ENCODE peak calls at places on chromosomes 7 and 10, in five cellular contexts. C is CD4-positive, alpha-beta T cell; S is WTC11; M is bronchial epithelial cell; T is left ventricle myocardium inferior. G is an unnamed sample.

GRCh38 chr10:110170142-110170887 is 37.1 kb upstream of the MXI1 start:
- DNase-seq in T (no peak), S (no peak), C (no peak), M (no peak), G (no peak)

GRCh38 chr10:102644646-102645387 is 538 bp downstream of the TRIM8 start:
- DNase-seq in M (peak), S (peak), C (peak), T (peak), G (no peak)

GRCh38 chr7:28530175-28531142 is 118.1 kb downstream of the CREB5 start:
- DNase-seq in C (no peak), T (peak), M (no peak), S (no peak), G (no peak)

GRCh38 chr10:42754155-42755027 is 28.2 kb upstream of the BMS1 start:
- DNase-seq in M (no peak), S (peak), T (peak), C (peak), G (peak)

GRCh38 chr7:94250124-94250523 is 144.6 kb upstream of the COL1A2 start:
- DNase-seq in T (no peak), M (no peak), S (no peak), C (no peak), G (no peak)

GRCh38 chr10:44958897-44959242 is 732 bp upstream of the RASSF4 start:
- DNase-seq in T (no peak), C (no peak), S (no peak), M (no peak), G (no peak)

GRCh38 chr7:84190016-84190705 is 4.4 kb downstream of the SEMA3A start:
- DNase-seq in C (no peak), T (no peak), S (no peak), M (peak), G (no peak)

GRCh38 chr7:131633342-131633843 is 77.0 kb upstream of the PODXL start:
- DNase-seq in S (no peak), C (no peak), M (peak), T (no peak), G (peak)

GRCh38 chr10:67670401-67670800 is 25.6 kb downstream of the CTNNA3 start:
- DNase-seq in C (no peak), S (no peak), M (peak), T (no peak), G (no peak)

GRCh38 chr7:116512524-116513188 is 12.2 kb upstream of the CAV1 start:
- DNase-seq in M (no peak), S (no peak), C (no peak), T (no peak), G (no peak)

GRCh38 chr7:51129527-51130472 is 186.8 kb downstream of the COBL start:
- DNase-seq in M (no peak), C (no peak), T (no peak), S (no peak), G (no peak)

GRCh38 chr7:139673230-139673629 is 104.6 kb downstream of the HIPK2 start:
- DNase-seq in C (no peak), S (peak), T (no peak), M (no peak), G (no peak)

GRCh38 chr10:51010977-51011376 is 63.3 kb upstream of the PRKG1 start:
- DNase-seq in M (peak), S (no peak), T (no peak), C (no peak), G (no peak)

GRCh38 chr10:119319161-119319919 is 112.0 kb downstream of the GRK5 start:
- DNase-seq in S (no peak), C (no peak), M (peak), T (no peak), G (no peak)

GRCh38 chr7:151038951-151039849 is 9.1 kb upstream of the ASIC3 start:
- DNase-seq in M (peak), T (peak), S (no peak), C (peak), G (no peak)

GRCh38 chr10:18312385-18313145 is 172.3 kb downstream of the CACNB2 start:
- DNase-seq in M (peak), T (no peak), C (no peak), S (no peak), G (no peak)

GRCh38 chr7:99733448-99733847 is 1.5 kb downstream of the CYP3A7 start:
- DNase-seq in M (no peak), T (no peak), S (peak), C (no peak), G (no peak)
- TF ChIP-seq CTCF in M (no peak), T (peak), S (peak), C (peak), G (no peak)

GRCh38 chr7:127514499-127514898 is 70.9 kb downstream of the GCC1 start:
- DNase-seq in T (no peak), C (no peak), S (no peak), M (peak), G (no peak)
- TF ChIP-seq CTCF in T (peak), C (peak), S (no peak), M (peak), G (peak)

GRCh38 chr10:114081911-114082583 is 38.4 kb downstream of the ADRB1 start:
- DNase-seq in S (no peak), M (peak), T (no peak), C (no peak), G (no peak)

GRCh38 chr10:114083040-114083439 is 39.4 kb downstream of the ADRB1 start:
- DNase-seq in M (no peak), T (no peak), C (no peak), S (no peak), G (no peak)

GRCh38 chr10:114087655-114088054 is 44.0 kb downstream of the ADRB1 start:
- DNase-seq in M (no peak), S (no peak), C (no peak), T (no peak), G (no peak)

GRCh38 chr10:114087255-114087654 is 43.6 kb downstream of the ADRB1 start:
- DNase-seq in M (no peak), C (no peak), T (no peak), S (no peak), G (no peak)

GRCh38 chr10:114084225-114084624 is 40.6 kb downstream of the ADRB1 start:
- DNase-seq in C (no peak), M (no peak), S (no peak), T (no peak), G (no peak)
- TF ChIP-seq CTCF in C (no peak), M (no peak), S (no peak), T (no peak), G (no peak)

GRCh38 chr7:12389089-12389700 is 14.5 kb downstream of the VWDE start:
- DNase-seq in S (peak), M (peak), C (no peak), T (no peak), G (no peak)
- TF ChIP-seq CTCF in S (peak), M (peak), C (peak), T (peak), G (peak)

GRCh38 chr7:155295511-155295910 is 2.2 kb upstream of the INSIG1 start:
- DNase-seq in M (no peak), S (no peak), C (no peak), T (no peak), G (no peak)

GRCh38 chr7:155296006-155296787 is 1.5 kb upstream of the INSIG1 start:
- DNase-seq in M (no peak), C (no peak), T (no peak), S (no peak), G (no peak)

GRCh38 chr7:155298288-155298833 is 683 bp downstream of the INSIG1 start:
- DNase-seq in S (no peak), C (no peak), T (no peak), M (no peak), G (no peak)

GRCh38 chr7:155297517-155298287 is at the start of gene INSIG1:
- DNase-seq in T (peak), C (peak), S (peak), M (peak), G (peak)

GRCh38 chr7:155296788-155297516 is 726 bp upstream of the INSIG1 start:
- DNase-seq in T (peak), M (peak), S (peak), C (peak), G (no peak)
- TF ChIP-seq CTCF in T (peak), M (no peak), S (peak), C (no peak), G (no peak)

DNA sequence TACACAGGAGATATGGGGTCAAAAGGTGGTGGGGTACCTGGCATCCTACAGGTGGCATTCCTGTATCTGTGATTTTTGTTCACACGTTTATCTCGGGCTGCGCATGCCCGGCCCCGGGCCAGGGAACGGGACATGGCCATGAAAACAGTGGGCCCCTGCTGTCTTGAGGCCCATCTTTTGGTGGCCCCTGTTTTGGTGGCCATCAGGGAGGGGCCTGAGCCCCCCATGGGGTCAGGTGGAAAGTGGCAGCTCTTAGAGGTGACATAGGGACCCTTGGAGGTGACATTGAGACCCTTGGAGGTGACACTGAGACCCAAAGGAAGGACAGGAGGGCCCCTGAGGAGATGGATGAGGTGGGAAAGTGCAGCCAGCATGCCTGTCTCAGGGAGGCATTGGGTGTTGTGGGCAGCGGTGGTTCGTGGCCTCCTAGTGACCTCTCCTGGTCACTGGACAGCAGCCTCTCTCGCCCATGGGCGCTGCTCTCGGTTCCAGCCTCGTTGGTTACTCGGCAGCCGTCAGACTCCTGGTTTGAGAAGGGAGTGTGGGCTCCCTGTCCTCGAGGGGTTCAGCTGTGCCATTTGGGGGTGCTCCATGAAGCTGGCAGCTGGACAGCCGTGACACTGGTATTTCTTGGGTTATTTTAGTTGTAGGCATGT is 39.9 kb downstream of the INPP5A start:
- DNase-seq in S (no peak), M (no peak), T (peak), C (no peak), G (no peak)
- TF ChIP-seq CTCF in S (no peak), M (no peak), T (peak), C (no peak), G (no peak)